ENCODE peak calls at places on chromosomes 12 and 14, in five cellular contexts. R, O, B, H and K are unnamed samples.

GRCh38 chr14:96104469-96105057 is 65.4 kb downstream of the C14orf132 start:
- DNase-seq in B (peak), H (no peak), R (peak), O (peak), K (peak)

GRCh38 chr12:6452245-6452731 is 446 bp downstream of the TAPBPL start:
- DNase-seq in H (no peak), O (peak), B (peak), R (no peak), K (peak)

GRCh38 chr14:35338731-35339405 is 46.7 kb downstream of the PSMA6 start:
- DNase-seq in O (no peak), B (no peak), R (no peak), H (no peak), K (no peak)

GRCh38 chr12:45914090-45914489 is 76.3 kb downstream of the SCAF11 start:
- DNase-seq in R (no peak), O (no peak), B (no peak), H (no peak), K (no peak)

GRCh38 chr14:64117671-64118402 is 176.3 kb downstream of the ESR2 start:
- DNase-seq in O (peak), R (no peak), B (no peak), H (no peak), K (no peak)

GRCh38 chr12:10197879-10198278 is 14.8 kb upstream of the GABARAPL1 start:
- DNase-seq in B (no peak), H (no peak), O (no peak), R (no peak), K (no peak)

GRCh38 chr14:79426103-79426755 is 785.1 kb downstream of the DIO2 start:
- DNase-seq in O (no peak), H (no peak), B (no peak), R (no peak), K (no peak)

GRCh38 chr12:121786441-121786825 is 7.1 kb downstream of the RHOF start:
- DNase-seq in H (no peak), R (no peak), B (no peak), O (peak), K (peak)

GRCh38 chr12:115570271-115570777 is 707.2 kb downstream of the MED13L start:
- DNase-seq in O (no peak), B (no peak), R (no peak), H (no peak), K (no peak)

GRCh38 chr12:96070670-96071279 is 35.4 kb upstream of the LTA4H start:
- DNase-seq in O (no peak), H (peak), B (no peak), R (no peak), K (peak)

GRCh38 chr12:23055004-23055403 is 430.0 kb downstream of the ETNK1 start:
- DNase-seq in R (no peak), B (no peak), O (no peak), H (no peak), K (peak)

GRCh38 chr14:63266106-63266505 is 52.6 kb downstream of the GPHB5 start:
- DNase-seq in R (no peak), O (no peak), H (no peak), B (no peak), K (no peak)

GRCh38 chr12:62859203-62859799 is 75.6 kb downstream of the PPM1H start:
- DNase-seq in O (no peak), R (no peak), H (no peak), B (no peak), K (no peak)

GRCh38 chr12:4118017-4118510 is 155.5 kb upstream of the CCND2 start:
- DNase-seq in H (peak), O (no peak), B (peak), R (no peak), K (peak)

GRCh38 chr12:69151254-69151751 is 88.1 kb upstream of the CPSF6 start:
- DNase-seq in B (no peak), H (no peak), R (no peak), O (no peak), K (peak)

GRCh38 chr12:124827588-124828184 is 36.0 kb downstream of the SCARB1 start:
- DNase-seq in H (peak), O (no peak), B (no peak), R (no peak), K (peak)

GRCh38 chr12:54725233-54725843 is 77.2 kb upstream of the DCD start:
- DNase-seq in H (no peak), O (no peak), R (no peak), B (no peak), K (no peak)

GRCh38 chr12:32893008-32893407 is 3.6 kb downstream of the PKP2 start:
- DNase-seq in H (no peak), B (no peak), R (no peak), O (no peak), K (no peak)
- TF ChIP-seq EP300 in H (no peak), B (no peak), R (no peak), O (no peak), K (no peak)

GRCh38 chr12:130978785-130979184 is 25.1 kb downstream of the ADGRD1 start:
- DNase-seq in R (peak), O (no peak), H (no peak), B (peak), K (no peak)
- H3K27ac ChIP-seq in R (no peak), O (no peak), H (no peak), B (peak), K (no peak)

GRCh38 chr12:120089105-120089504 is 27.4 kb downstream of the RAB35 start:
- DNase-seq in H (no peak), R (no peak), B (no peak), O (no peak), K (no peak)

GRCh38 chr12:120085920-120086319 is 30.6 kb downstream of the RAB35 start:
- DNase-seq in B (no peak), R (no peak), O (no peak), H (no peak), K (no peak)

GRCh38 chr12:120089796-120090195 is 26.8 kb downstream of the RAB35 start:
- DNase-seq in H (no peak), R (no peak), B (no peak), O (no peak), K (no peak)

GRCh38 chr12:120090211-120090610 is 26.3 kb downstream of the RAB35 start:
- DNase-seq in B (no peak), R (no peak), O (no peak), H (no peak), K (no peak)

GRCh38 chr12:120086801-120087621 is 29.5 kb downstream of the RAB35 start:
- DNase-seq in R (peak), B (peak), O (peak), H (peak), K (peak)
- TF ChIP-seq POLR2A in R (no peak), B (no peak), O (no peak), H (peak), K (no peak)

DNA sequence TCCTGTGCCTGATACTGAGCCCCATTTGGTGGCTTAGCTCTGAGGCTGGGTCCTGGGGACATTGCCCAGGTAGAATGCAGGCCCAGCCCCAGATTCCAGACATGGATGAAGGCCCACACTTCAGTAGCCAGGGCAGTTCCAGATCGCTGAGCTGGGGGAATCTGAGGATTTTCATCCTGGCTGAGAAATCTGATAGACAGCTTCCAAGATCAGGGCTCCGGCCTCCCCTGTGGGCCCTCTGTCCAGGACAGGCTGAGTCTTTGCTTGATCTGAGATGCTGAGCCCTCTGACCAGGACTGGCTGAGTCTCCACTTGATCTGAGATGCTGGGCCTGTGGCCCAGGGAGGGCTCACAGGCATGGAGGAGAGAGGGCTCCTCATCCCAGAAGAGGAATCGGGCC is 3.3 kb upstream of the RASAL1 start:
- DNase-seq in B (no peak), O (no peak), H (no peak), R (no peak), K (no peak)
- TF ChIP-seq EP300 in B (no peak), O (no peak), H (no peak), R (no peak), K (no peak)

DNA sequence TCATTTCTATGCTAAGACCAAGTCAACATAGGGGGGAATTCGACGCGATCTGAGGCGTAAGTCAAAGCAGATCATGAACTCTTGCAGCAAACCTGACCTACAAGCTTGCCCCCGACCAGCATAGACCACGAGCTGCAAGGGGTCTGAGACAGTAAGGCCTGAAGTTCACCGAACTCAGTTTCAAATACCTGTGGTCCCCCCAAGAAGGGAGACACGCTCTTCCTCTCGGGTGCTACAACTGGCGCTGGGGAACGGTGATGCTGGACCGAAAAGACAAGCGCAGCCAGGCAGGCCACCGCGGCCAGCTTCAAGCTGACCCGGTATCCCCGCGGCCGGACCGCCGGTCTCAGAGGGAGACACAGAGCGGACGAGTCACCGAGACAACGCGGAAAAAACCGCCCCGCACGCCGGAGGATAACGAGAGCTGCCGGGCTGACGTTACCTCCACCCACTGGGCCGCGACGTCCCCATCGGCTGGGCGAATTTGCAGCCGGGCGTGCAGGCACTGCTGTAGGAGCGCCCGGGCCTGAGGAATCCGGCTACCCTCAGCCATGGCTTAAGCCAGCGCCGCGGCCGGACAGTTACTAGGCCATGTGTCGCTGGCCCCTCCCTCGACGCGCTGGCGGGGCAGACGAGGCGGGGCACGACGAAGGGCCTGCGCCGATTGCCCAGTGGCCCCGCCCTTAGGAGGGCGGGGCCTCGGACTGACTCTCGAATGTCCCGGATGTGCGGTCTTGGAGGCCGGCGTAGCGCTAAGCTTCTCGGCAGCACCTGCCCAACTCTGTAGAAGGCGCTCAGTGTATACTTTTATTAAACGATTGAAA is at the start of gene DTD2:
- DNase-seq in O (peak), B (peak), R (peak), H (peak), K (peak)
- H3K27ac ChIP-seq in O (peak), B (peak), R (peak), H (peak), K (peak)

GRCh38 chr12:113186666-113187325 is 1.3 kb downstream of the RITA1 start:
- DNase-seq in H (no peak), O (no peak), B (no peak), R (no peak), K (peak)

GRCh38 chr12:113189361-113189760 is 3.8 kb downstream of the RITA1 start:
- DNase-seq in O (no peak), H (no peak), B (no peak), R (no peak), K (no peak)

GRCh38 chr12:113187588-113187987 is 2.1 kb downstream of the RITA1 start:
- DNase-seq in O (no peak), R (no peak), B (no peak), H (no peak), K (no peak)

GRCh38 chr12:113191236-113191635 is 5.7 kb downstream of the RITA1 start:
- DNase-seq in O (no peak), R (no peak), H (no peak), B (no peak), K (no peak)

DNA sequence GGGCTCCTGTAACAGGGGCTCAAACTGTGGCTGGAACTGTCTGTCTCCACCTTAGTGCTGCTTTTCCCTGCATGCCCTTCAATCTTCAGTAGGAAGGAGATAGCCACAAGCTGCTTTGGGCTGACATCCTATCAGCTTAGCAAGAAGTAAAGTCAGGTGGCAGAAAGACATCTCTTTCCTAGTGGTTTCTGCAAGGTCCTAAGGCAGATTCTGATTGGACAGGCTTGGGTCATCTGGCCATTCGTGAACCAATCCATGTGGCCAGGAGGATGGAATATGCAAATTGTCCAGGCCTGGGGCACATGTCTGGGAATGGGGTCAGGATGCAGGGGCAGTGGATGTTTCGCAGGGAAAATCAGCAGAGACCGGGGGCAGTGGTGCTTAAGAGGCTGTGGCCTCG is 5.2 kb downstream of the RITA1 start:
- DNase-seq in O (no peak), R (no peak), H (no peak), B (no peak), K (no peak)
- TF ChIP-seq POLR2A in O (no peak), R (no peak), H (no peak), B (no peak), K (no peak)

DNA sequence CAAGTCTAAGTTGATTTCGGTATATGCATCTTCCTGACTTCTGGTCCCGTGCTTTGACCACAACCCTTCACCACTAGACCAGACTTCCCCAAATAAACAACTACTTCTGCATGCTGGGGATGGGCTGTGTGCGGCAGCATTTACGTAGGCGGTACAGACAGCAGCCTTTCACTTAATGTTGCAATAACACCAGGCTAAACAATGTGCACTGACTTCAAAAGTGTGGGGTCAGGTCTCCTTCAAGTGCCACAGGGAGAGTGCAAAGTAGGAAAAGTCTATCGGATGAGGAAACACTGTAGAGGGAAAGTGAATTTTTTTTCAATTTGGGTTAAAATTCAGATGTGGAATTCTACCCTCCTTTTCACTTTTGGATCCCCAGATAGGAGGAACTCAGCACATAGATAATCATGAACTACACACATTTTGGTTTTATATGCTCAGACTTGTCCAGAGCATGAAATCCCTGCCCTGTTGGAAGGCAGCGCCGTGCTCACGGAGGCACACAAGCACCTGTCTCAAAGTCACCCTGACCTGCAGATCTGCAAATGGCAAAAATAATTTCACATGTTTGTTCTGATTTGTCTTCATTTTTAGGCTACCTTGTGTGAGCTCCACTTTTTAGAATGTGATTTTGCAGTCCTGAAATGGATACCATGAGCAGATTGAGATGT is 3.6 kb upstream of the FOS start:
- DNase-seq in O (no peak), H (peak), R (no peak), B (peak), K (peak)
- TF ChIP-seq EP300 in O (peak), H (peak), R (peak), B (peak), K (peak)

DNA sequence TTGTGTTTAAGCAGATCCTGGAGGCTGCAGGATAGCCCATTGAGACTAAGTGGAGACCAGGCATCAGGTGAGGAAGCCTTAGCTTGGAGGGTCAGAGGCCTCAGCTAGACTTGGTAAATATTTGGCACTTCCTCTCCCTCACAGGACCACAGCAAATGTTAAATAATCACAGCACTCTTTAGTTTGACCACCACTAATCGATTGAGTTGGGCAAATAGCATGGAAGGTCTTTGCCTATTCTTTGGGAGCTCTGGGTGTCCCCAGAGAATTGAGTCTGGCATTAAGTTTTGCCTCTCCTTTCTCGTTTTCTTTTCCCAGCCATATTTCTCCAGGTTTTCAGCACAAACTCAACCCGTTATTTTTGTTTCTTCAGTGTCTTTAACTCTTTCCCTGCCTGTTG is 61.4 kb downstream of the ETV6 start:
- DNase-seq in R (no peak), B (no peak), O (no peak), H (no peak), K (no peak)
- H3K27ac ChIP-seq in R (peak), B (peak), O (peak), H (no peak), K (peak)